ENCODE peak calls at places on chromosomes 2 and 18, in six cellular contexts. V is cardiac fibroblast, I is A549, A is fibroblast of lung, T is mammary epithelial cell, B is PC-9. S is an unnamed sample.

GRCh38 chr2:10549196-10549595 is 101.1 kb upstream of the ODC1 start:
- DNase-seq in I (no peak), B (no peak), T (no peak), V (no peak), A (no peak), S (no peak)

GRCh38 chr18:5543854-5544389 is at the start of gene EPB41L3:
- DNase-seq in T (no peak), A (peak), B (no peak), V (peak), I (no peak), S (peak)

GRCh38 chr2:103873719-103874359 is 980.1 kb upstream of the POU3F3 start:
- DNase-seq in V (no peak), B (no peak), A (no peak), I (no peak), T (no peak), S (no peak)

GRCh38 chr2:144084114-144084661 is 435.7 kb downstream of the ZEB2 start:
- DNase-seq in I (peak), A (peak), B (no peak), V (peak), T (peak), S (no peak)

GRCh38 chr18:28766721-28767120 is 589.8 kb upstream of the CDH2 start:
- DNase-seq in V (no peak), B (no peak), T (no peak), A (no peak), I (no peak), S (no peak)

GRCh38 chr2:26526105-26526504 is 48.2 kb upstream of the OTOF start:
- DNase-seq in B (no peak), V (no peak), A (no peak), T (no peak), I (no peak), S (no peak)

GRCh38 chr18:70442933-70443332 is 154.1 kb downstream of the SOCS6 start:
- DNase-seq in V (no peak), I (no peak), A (peak), T (peak), B (no peak), S (no peak)

GRCh38 chr2:133718688-133719201 is 150.5 kb upstream of the NCKAP5 start:
- DNase-seq in A (peak), T (peak), B (no peak), V (peak), I (no peak), S (no peak)

GRCh38 chr2:219010162-219010756 is 17.0 kb upstream of the CRYBA2 start:
- DNase-seq in I (peak), V (no peak), T (no peak), A (no peak), B (peak), S (no peak)

GRCh38 chr18:13035249-13035914 is 44.2 kb downstream of the CEP192 start:
- DNase-seq in T (no peak), V (no peak), B (no peak), A (no peak), I (no peak), S (no peak)

GRCh38 chr2:15634846-15635490 is 43.3 kb downstream of the DDX1 start:
- DNase-seq in A (no peak), T (no peak), I (no peak), B (no peak), V (peak), S (no peak)

GRCh38 chr2:32958836-32959235 is 12.1 kb downstream of the LTBP1 start:
- DNase-seq in T (no peak), V (peak), A (peak), I (no peak), B (no peak), S (no peak)

GRCh38 chr2:162111958-162112850 is 38.2 kb upstream of the DPP4 start:
- DNase-seq in V (no peak), T (peak), A (peak), B (no peak), I (no peak), S (no peak)

GRCh38 chr2:86238354-86238753 is 39.1 kb downstream of the MRPL35 start:
- DNase-seq in T (no peak), V (no peak), I (no peak), B (no peak), A (no peak), S (no peak)
- H3K4me3 ChIP-seq in T (no peak), V (no peak), I (no peak), B (no peak), A (no peak), S (no peak)

DNA sequence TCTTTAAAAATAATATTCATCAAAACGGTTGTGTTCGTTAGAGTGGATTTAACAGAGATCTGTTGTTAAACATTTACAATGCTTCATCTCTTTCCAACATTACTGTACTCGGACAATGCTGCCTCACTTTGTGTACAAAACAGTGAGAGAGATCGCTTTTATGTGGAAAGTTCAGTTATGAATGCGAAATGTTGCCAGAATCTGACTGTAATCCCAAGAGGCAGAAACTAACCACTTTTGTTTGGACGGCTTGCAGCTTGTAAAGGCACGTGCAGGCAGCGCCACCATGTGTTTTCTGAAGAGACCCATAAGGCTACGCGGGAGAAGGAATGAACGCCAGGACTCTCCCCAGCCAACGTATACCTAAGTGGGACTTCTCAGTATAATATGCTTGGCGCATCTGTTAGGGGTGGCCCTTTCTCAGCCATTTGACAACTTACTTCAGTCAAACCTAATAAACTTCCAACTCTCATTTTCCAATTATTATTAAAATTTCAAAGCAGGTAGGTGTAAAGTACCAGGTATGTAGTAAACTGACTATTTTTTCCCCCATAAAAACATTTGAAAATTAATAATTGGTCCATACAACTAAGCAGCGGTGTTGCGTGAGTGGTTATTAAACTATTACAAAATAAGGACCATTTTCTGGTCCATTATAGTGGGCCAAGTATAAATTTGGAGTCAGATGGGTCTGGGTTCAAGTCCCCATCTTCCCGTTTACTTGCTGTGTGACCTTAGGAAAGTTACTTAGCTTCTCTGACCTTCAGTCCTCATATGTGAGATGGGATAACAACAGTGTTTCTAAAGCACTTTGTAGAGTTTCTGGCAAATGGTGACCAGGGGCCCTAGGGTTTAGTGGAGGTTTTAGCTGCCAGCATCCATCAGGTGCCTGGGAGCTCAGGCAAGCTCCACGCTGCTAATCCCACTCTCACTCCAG is 5.6 kb upstream of the NAPG start:
- DNase-seq in B (peak), A (peak), T (peak), V (peak), I (peak), S (peak)
- H3K4me3 ChIP-seq in B (no peak), A (peak), T (no peak), V (no peak), I (no peak), S (no peak)

DNA sequence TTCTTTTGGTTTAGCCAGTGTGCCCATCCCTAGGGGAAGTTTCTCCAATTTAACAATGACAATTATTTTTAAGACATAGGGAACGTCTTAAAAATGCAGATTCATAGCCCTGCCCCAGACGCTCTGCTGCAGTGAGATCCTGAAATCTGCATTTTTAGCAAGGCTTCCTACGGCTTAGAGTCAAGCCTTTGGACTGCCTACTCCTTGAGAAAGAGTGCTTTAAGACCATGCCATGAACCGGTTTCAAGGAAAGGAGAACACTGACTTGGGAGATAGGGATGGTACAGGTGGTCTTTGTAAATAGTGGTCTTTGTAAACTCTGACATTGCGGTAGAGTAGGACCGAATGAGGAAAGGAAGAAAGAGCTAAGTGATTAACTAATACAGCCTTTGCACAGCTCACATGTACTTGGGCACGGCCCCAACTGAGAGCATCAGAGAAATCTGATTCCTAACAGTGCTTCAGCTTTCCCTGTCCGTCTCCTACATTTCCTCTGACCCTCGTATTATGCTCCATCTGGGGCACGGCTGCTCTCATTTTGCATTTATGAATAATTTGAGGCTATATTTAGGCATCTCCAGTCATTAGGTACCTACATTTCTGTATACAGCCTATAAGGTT is 217.6 kb upstream of the TANK start:
- DNase-seq in B (no peak), V (no peak), T (no peak), I (no peak), A (peak), S (no peak)
- H3K4me3 ChIP-seq in B (no peak), V (no peak), T (no peak), I (no peak), A (no peak), S (no peak)

GRCh38 chr2:17538844-17539554 is 1.5 kb upstream of the VSNL1 start:
- DNase-seq in T (peak), B (peak), A (peak), I (no peak), V (peak), S (peak)

GRCh38 chr2:17540813-17541513 is 467 bp downstream of the VSNL1 start:
- DNase-seq in T (no peak), I (no peak), V (no peak), A (no peak), B (no peak), S (no peak)

GRCh38 chr2:17538022-17538843 is 2.3 kb upstream of the VSNL1 start:
- DNase-seq in I (no peak), V (peak), B (no peak), T (peak), A (peak), S (no peak)

GRCh38 chr2:17539993-17540812 is at the start of gene VSNL1:
- DNase-seq in B (peak), V (peak), I (no peak), T (peak), A (peak), S (no peak)

DNA sequence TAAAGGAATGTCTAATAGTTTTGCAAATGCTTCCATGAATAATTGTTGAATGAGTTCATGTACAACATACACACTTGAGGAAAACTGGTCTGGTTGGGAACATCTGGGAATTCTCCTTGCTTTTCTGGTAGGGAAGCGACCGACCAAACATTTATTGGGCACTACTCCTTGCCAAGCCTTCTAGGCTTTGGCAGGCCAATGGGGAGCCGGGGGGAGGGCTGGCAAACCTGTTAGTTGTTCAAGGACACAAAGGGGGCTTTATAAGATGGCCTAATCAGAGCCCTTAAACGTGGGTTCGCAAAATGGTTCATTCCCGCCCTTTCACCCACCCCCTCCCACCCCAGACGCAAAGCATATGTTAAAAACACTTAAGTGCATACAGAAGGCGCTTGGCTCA is 902 bp upstream of the VSNL1 start:
- DNase-seq in A (peak), V (peak), B (no peak), I (no peak), T (peak), S (no peak)
- H3K4me3 ChIP-seq in A (peak), V (peak), B (peak), I (peak), T (peak), S (peak)

GRCh38 chr2:100396483-100396882 is 21.0 kb downstream of the CHST10 start:
- DNase-seq in T (no peak), V (no peak), B (no peak), I (no peak), A (no peak), S (no peak)

GRCh38 chr2:100397117-100397860 is 20.2 kb downstream of the CHST10 start:
- DNase-seq in A (no peak), T (no peak), B (no peak), I (no peak), V (no peak), S (no peak)

GRCh38 chr2:100397976-100398375 is 19.5 kb downstream of the CHST10 start:
- DNase-seq in I (no peak), T (no peak), A (no peak), V (no peak), B (no peak), S (no peak)

GRCh38 chr2:100394111-100394641 is 23.3 kb downstream of the CHST10 start:
- DNase-seq in A (no peak), B (no peak), T (no peak), V (no peak), I (no peak), S (no peak)

DNA sequence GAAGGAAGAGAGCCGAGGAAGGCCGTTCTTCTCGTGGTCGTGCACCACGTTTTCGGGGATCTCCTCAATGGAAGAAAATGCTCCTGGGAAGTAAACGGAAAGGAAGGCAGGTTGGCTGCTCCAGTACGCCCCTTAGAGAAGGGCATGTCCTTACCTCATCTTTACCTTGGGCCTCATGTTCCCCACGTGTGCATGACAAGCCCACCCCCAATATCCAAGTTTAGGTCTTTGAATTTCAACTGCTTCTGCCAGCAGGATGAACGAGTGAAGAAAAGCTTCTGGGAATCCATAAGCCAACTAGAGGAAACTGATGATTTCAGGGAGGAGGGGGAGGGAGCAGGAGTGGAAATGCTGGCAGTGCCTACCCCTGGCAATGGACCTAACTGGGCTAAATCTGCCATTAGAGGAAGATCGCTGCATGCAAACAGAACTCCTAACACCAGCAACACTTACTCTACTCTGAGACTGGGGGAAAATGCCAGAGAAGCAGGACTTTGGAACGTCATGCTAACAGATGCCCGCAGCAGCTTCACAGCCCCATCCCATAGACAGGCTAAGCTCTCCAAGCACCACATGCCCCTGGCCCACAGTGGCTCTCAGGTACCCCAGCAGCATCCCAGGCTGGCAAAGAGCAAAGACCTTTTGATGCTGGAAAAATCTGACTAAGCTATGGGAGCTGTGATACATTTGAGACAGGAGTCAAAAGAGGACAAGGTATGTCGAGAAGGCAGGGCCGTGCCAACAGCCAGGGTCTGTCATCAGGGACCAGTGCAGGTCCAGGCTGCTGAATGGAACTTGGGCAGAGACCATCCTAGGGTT is 21.7 kb downstream of the CHST10 start:
- DNase-seq in B (no peak), T (no peak), V (no peak), A (no peak), I (no peak), S (no peak)
- H3K4me3 ChIP-seq in B (no peak), T (no peak), V (no peak), A (no peak), I (no peak), S (no peak)

S was measured in ascending aorta.